ENCODE peak calls at places on chromosome 20, in five cellular contexts. H, S, X, Z and L are unnamed samples.

GRCh38 chr20:45792513-45793118 is 862 bp downstream of the DNTTIP1 start:
- DNase-seq in H (no peak), X (no peak), Z (no peak), S (no peak), L (no peak)

GRCh38 chr20:1083431-1084080 is 34.8 kb upstream of the PSMF1 start:
- DNase-seq in H (no peak), X (no peak), Z (no peak), S (no peak), L (no peak)

GRCh38 chr20:51560550-51561307 is 18.2 kb upstream of the NFATC2 start:
- DNase-seq in X (no peak), S (no peak), Z (no peak), H (no peak), L (peak)

GRCh38 chr20:733806-734205 is 34.5 kb downstream of the SLC52A3 start:
- DNase-seq in S (no peak), H (no peak), Z (no peak), X (no peak), L (no peak)

GRCh38 chr20:33896509-33896908 is 85.4 kb downstream of the CHMP4B start:
- DNase-seq in S (no peak), X (no peak), Z (no peak), H (no peak), L (no peak)

GRCh38 chr20:47684306-47685080 is 100.8 kb downstream of the SULF2 start:
- DNase-seq in H (no peak), Z (no peak), S (no peak), X (no peak), L (no peak)

GRCh38 chr20:62734336-62734735 is 25.7 kb downstream of the NTSR1 start:
- DNase-seq in H (no peak), Z (no peak), X (no peak), S (no peak), L (no peak)

GRCh38 chr20:54980321-54980960 is 505.0 kb downstream of the DOK5 start:
- DNase-seq in H (no peak), X (no peak), S (no peak), Z (no peak), L (no peak)

GRCh38 chr20:15637971-15638754 is 935.1 kb downstream of the KIF16B start:
- DNase-seq in X (no peak), H (no peak), Z (no peak), S (no peak), L (peak)

GRCh38 chr20:43744121-43744520 is 17.3 kb upstream of the GTSF1L start:
- DNase-seq in S (no peak), H (no peak), X (no peak), Z (no peak), L (no peak)

GRCh38 chr20:24773751-24774201 is 175.3 kb upstream of the CST7 start:
- DNase-seq in X (peak), H (no peak), S (no peak), Z (no peak), L (no peak)

GRCh38 chr20:25532015-25532751 is 53.1 kb downstream of the NINL start:
- DNase-seq in S (no peak), H (peak), X (no peak), Z (no peak), L (no peak)

GRCh38 chr20:17651761-17652388 is 30.2 kb downstream of the RRBP1 start:
- DNase-seq in S (no peak), H (no peak), X (no peak), Z (no peak), L (no peak)

GRCh38 chr20:38094968-38095689 is 61.6 kb downstream of the RPRD1B start:
- DNase-seq in X (no peak), Z (no peak), S (no peak), H (no peak), L (no peak)

GRCh38 chr20:47318596-47319516 is 37.6 kb downstream of the ZMYND8 start:
- DNase-seq in X (peak), Z (no peak), S (no peak), H (peak), L (peak)

GRCh38 chr20:53569606-53570307 is 23.9 kb downstream of the ZNF217 start:
- DNase-seq in Z (no peak), H (no peak), S (no peak), X (no peak), L (no peak)

GRCh38 chr20:22582386-22582959 is 1.9 kb downstream of the FOXA2 start:
- DNase-seq in H (no peak), Z (no peak), S (no peak), X (no peak), L (no peak)

GRCh38 chr20:19253316-19253715 is 40.9 kb downstream of the SLC24A3 start:
- DNase-seq in S (no peak), X (no peak), Z (no peak), H (no peak), L (no peak)